ENCODE peak calls at places on chromosomes 13 and 19, in seven cellular contexts. S is heart left ventricle; G is stimulated activated naive CD8-positive, alpha-beta T cell treated with anti-CD3 and anti-CD28 coated beads, Interleukin-15, Interleukin-2, amounts not matched to agents 100 U/mL and 50 U/mL, for 24 hours; H is neuronal stem cell; C is stimulated activated CD4-positive, alpha-beta T cell treated with anti-CD3 and anti-CD28 coated beads, Interleukin-15, amount 100 ng/mL, for 1 hour; O is C1 segment of cervical spinal cord; U is activated CD4-positive, alpha-beta T cell treated with anti-CD3 and anti-CD28 coated beads, Interleukin-2, amount 50 U/mL, for 24 hours. V is an unnamed sample.

GRCh38 chr19:50046649-50047503 is 21.1 kb downstream of the ZNF473 start:
- DNase-seq in S (no peak), C (peak), O (peak), G (peak), H (no peak), U (peak), V (no peak)

GRCh38 chr13:95677564-95678386 is 836 bp downstream of the DNAJC3 start:
- DNase-seq in O (no peak), S (no peak), U (no peak), C (no peak), G (no peak), H (peak), V (peak)

GRCh38 chr13:113332615-113333014 is 31.3 kb downstream of the GRTP1 start:
- DNase-seq in S (no peak), G (no peak), H (no peak), U (no peak), O (no peak), C (no peak), V (no peak)

GRCh38 chr13:71117920-71118319 is 749.1 kb downstream of the DACH1 start:
- DNase-seq in O (no peak), C (no peak), S (no peak), H (no peak), U (no peak), G (no peak), V (no peak)

GRCh38 chr19:34178276-34178614 is 5.9 kb downstream of the LSM14A start:
- DNase-seq in C (no peak), S (no peak), U (no peak), H (no peak), O (no peak), G (no peak), V (no peak)

GRCh38 chr19:45492627-45493470 is 4.0 kb downstream of the RTN2 start:
- DNase-seq in O (no peak), U (no peak), H (no peak), S (peak), C (no peak), G (peak), V (peak)

GRCh38 chr19:40506099-40506498 is 39.3 kb downstream of the SPTBN4 start:
- DNase-seq in H (no peak), C (no peak), U (no peak), G (no peak), O (no peak), S (no peak), V (no peak)

GRCh38 chr19:51181913-51182419 is 39.9 kb downstream of the SIGLEC7 start:
- DNase-seq in C (no peak), H (no peak), O (no peak), G (peak), S (no peak), U (no peak), V (no peak)

GRCh38 chr13:45119990-45120864 is at the start of gene GTF2F2:
- DNase-seq in C (peak), S (peak), H (peak), U (peak), G (peak), O (peak), V (peak)

GRCh38 chr13:43782686-43783085 is 4.1 kb downstream of the ENOX1 start:
- DNase-seq in G (no peak), O (no peak), C (no peak), U (no peak), H (no peak), S (no peak), V (no peak)

GRCh38 chr19:48997972-48998371 is 4.3 kb downstream of the RUVBL2 start:
- DNase-seq in S (no peak), G (peak), U (no peak), C (peak), O (no peak), H (peak), V (no peak)

GRCh38 chr19:47481460-47482052 is 2.5 kb downstream of the KPTN start:
- DNase-seq in S (no peak), O (no peak), H (no peak), C (no peak), U (no peak), G (no peak), V (no peak)

GRCh38 chr19:43534811-43535761 is 2.1 kb downstream of the ZNF575 start:
- DNase-seq in S (peak), U (no peak), G (peak), O (peak), C (no peak), H (peak), V (no peak)

GRCh38 chr13:114063545-114064515 is 68.6 kb downstream of the RASA3 start:
- DNase-seq in S (peak), U (no peak), C (no peak), O (no peak), G (peak), H (no peak), V (no peak)

GRCh38 chr19:13022859-13023636 is 27.8 kb downstream of the NFIX start:
- DNase-seq in S (peak), O (peak), C (no peak), G (no peak), H (no peak), U (no peak), V (no peak)

GRCh38 chr19:17737690-17738153 is 13.6 kb upstream of the FCHO1 start:
- DNase-seq in G (no peak), H (no peak), S (no peak), C (no peak), U (no peak), O (no peak), V (no peak)

GRCh38 chr19:11482384-11483050 is 1.7 kb upstream of the ELAVL3 start:
- DNase-seq in C (peak), U (peak), O (peak), S (peak), H (peak), G (peak), V (peak)

GRCh38 chr13:75180805-75181455 is 301.0 kb downstream of the TBC1D4 start:
- DNase-seq in G (no peak), S (no peak), H (no peak), O (no peak), U (no peak), C (no peak), V (no peak)

GRCh38 chr19:51121257-51121656 is 3.4 kb upstream of the SIGLEC9 start:
- DNase-seq in U (no peak), O (no peak), C (no peak), S (no peak), G (no peak), H (no peak), V (no peak)

GRCh38 chr19:40598918-40599307 is 2.3 kb upstream of the LTBP4 start:
- DNase-seq in S (no peak), C (no peak), H (no peak), G (no peak), O (no peak), U (no peak), V (no peak)

GRCh38 chr19:9538183-9539058 is at the start of gene ZNF426:
- DNase-seq in S (peak), C (peak), H (peak), U (peak), G (peak), O (peak), V (peak)

GRCh38 chr13:45398862-45399261 is 19.3 kb downstream of the SLC25A30 start:
- DNase-seq in H (no peak), C (no peak), U (no peak), S (no peak), G (peak), O (no peak), V (no peak)